ENCODE peak calls at places on chromosomes 7 and 10, in eight cellular contexts. H is gastrocnemius medialis; L is activated CD8-positive, alpha-beta T cell treated with anti-CD3 and anti-CD28 coated beads, Interleukin-2, amount 10 ng/mL, durations not matched to agents 7 days and 5 days; N is ELF-1; Q is globus pallidus; B is hypothalamus; W is H54; J is midbrain. C is an unnamed sample.

GRCh38 chr10:132671171-132672154 is 114.5 kb downstream of the NKX6-2 start:
- DNase-seq in H (no peak), L (no peak), N (no peak), Q (no peak), B (no peak), W (no peak), J (no peak), C (no peak)

GRCh38 chr7:158117341-158118222 is 470.0 kb downstream of the PTPRN2 start:
- DNase-seq in H (no peak), L (no peak), N (no peak), Q (no peak), B (no peak), W (no peak), J (no peak), C (no peak)

GRCh38 chr10:93198401-93199175 is 124.9 kb downstream of the CYP26A1 start:
- DNase-seq in H (no peak), L (no peak), N (no peak), Q (no peak), B (no peak), W (no peak), J (no peak), C (peak; percentile 10)

GRCh38 chr10:117662790-117663540 is 120.4 kb downstream of the EMX2 start:
- DNase-seq in H (no peak), L (no peak), N (peak; percentile 30), Q (no peak), B (no peak), W (no peak), J (no peak), C (no peak)

GRCh38 chr7:45036801-45037200 is 36.8 kb downstream of the CCM2 start:
- DNase-seq in H (no peak), L (no peak), N (no peak), Q (no peak), B (no peak), W (no peak), J (no peak), C (no peak)

GRCh38 chr7:29893351-29894005 is 87.2 kb downstream of the WIPF3 start:
- DNase-seq in H (no peak), L (no peak), N (no peak), Q (no peak), B (no peak), W (no peak), J (no peak), C (no peak)

GRCh38 chr7:100219271-100219737 is 445 bp upstream of the PVRIG start:
- DNase-seq in H (no peak), L (peak; percentile 43), N (no peak), Q (no peak), B (no peak), W (no peak), J (no peak), C (no peak)

GRCh38 chr10:34854147-34854601 is 39.1 kb upstream of the PARD3 start:
- DNase-seq in H (no peak), L (no peak), N (no peak), Q (peak; percentile 31), B (peak; percentile 1), W (peak; percentile 23), J (peak; percentile 48), C (peak; percentile 31)

GRCh38 chr7:82750007-82750406 is 306.4 kb upstream of the CACNA2D1 start:
- DNase-seq in H (no peak), L (no peak), N (no peak), Q (no peak), B (no peak), W (no peak), J (no peak), C (no peak)

GRCh38 chr10:119246862-119247549 is 39.6 kb downstream of the GRK5 start:
- DNase-seq in H (no peak), L (no peak), N (no peak), Q (no peak), B (no peak), W (no peak), J (no peak), C (no peak)

GRCh38 chr10:110192552-110192951 is 14.9 kb upstream of the MXI1 start:
- DNase-seq in H (no peak), L (no peak), N (no peak), Q (no peak), B (no peak), W (no peak), J (no peak), C (no peak)

GRCh38 chr10:81911328-81911727 is 36.3 kb downstream of the NRG3 start:
- DNase-seq in H (no peak), L (no peak), N (no peak), Q (no peak), B (no peak), W (no peak), J (no peak), C (no peak)

GRCh38 chr7:50068850-50069551 is 24.0 kb downstream of the ZPBP start:
- DNase-seq in H (no peak), L (peak; percentile 60), N (peak; percentile 75), Q (peak; percentile 26), B (no peak), W (peak; percentile 22), J (peak; percentile 16), C (no peak)

GRCh38 chr10:21396889-21397288 is 128.6 kb downstream of the SKIDA1 start:
- DNase-seq in H (no peak), L (no peak), N (no peak), Q (no peak), B (no peak), W (no peak), J (no peak), C (no peak)

GRCh38 chr7:134709197-134709596 is 62.5 kb downstream of the BPGM start:
- DNase-seq in H (no peak), L (no peak), N (no peak), Q (no peak), B (no peak), W (no peak), J (no peak), C (no peak)

GRCh38 chr10:51918921-51919325 is 219.5 kb upstream of the CSTF2T start:
- DNase-seq in H (no peak), L (no peak), N (peak; percentile 43), Q (peak; percentile 45), B (no peak), W (no peak), J (peak; percentile 55), C (no peak)

GRCh38 chr10:20494474-20494873 is 402.6 kb downstream of the NEBL start:
- DNase-seq in H (no peak), L (no peak), N (no peak), Q (no peak), B (no peak), W (no peak), J (no peak), C (no peak)

GRCh38 chr7:50339990-50340500 is 35.5 kb downstream of the IKZF1 start:
- DNase-seq in H (no peak), L (peak; percentile 81), N (peak; percentile 42), Q (no peak), B (no peak), W (no peak), J (no peak), C (no peak)

GRCh38 chr10:106696239-106696638 is 468.3 kb downstream of the SORCS1 start:
- DNase-seq in H (no peak), L (no peak), N (no peak), Q (no peak), B (no peak), W (no peak), J (no peak), C (no peak)

GRCh38 chr10:124685251-124685650 is 58.9 kb downstream of the FAM53B start:
- DNase-seq in H (peak; percentile 69), L (no peak), N (no peak), Q (peak; percentile 79), B (no peak), W (no peak), J (peak; percentile 66), C (no peak)

GRCh38 chr7:108014747-108015682 is 12.1 kb upstream of the LAMB1 start:
- DNase-seq in H (no peak), L (no peak), N (no peak), Q (no peak), B (no peak), W (no peak), J (no peak), C (no peak)

GRCh38 chr7:158595068-158595467 is 7.4 kb upstream of the PTPRN2 start:
- DNase-seq in H (no peak), L (no peak), N (no peak), Q (peak; percentile 11), B (no peak), W (no peak), J (no peak), C (no peak)

GRCh38 chr10:63010203-63010602 is 122.9 kb upstream of the NRBF2 start:
- DNase-seq in H (no peak), L (no peak), N (no peak), Q (no peak), B (no peak), W (no peak), J (no peak), C (no peak)

GRCh38 chr7:56174346-56175085 is 58.3 kb upstream of the NUPR2 start:
- DNase-seq in H (no peak), L (no peak), N (no peak), Q (no peak), B (no peak), W (no peak), J (no peak), C (no peak)

GRCh38 chr7:479948-480499 is 39.6 kb downstream of the PDGFA start:
- DNase-seq in H (no peak), L (no peak), N (no peak), Q (no peak), B (no peak), W (no peak), J (no peak), C (no peak)

GRCh38 chr10:22564060-22564459 is 150.3 kb downstream of the PIP4K2A start:
- DNase-seq in H (no peak), L (no peak), N (no peak), Q (no peak), B (no peak), W (no peak), J (no peak), C (no peak)

GRCh38 chr7:135645296-135645904 is 16.9 kb upstream of the STMP1 start:
- DNase-seq in H (no peak), L (peak; percentile 28), N (no peak), Q (peak; percentile 43), B (no peak), W (no peak), J (peak; percentile 49), C (no peak)

GRCh38 chr10:66292456-66292855 is 633.4 kb upstream of the LRRTM3 start:
- DNase-seq in H (no peak), L (no peak), N (no peak), Q (no peak), B (no peak), W (no peak), J (no peak), C (no peak)